ENCODE peak calls at places on chromosomes 12 and 14, in nine cellular contexts. O is endothelial cell; A is mesothelial cell of epicardium; M is CD4-positive, alpha-beta T cell; J is A549; S is astrocyte of the spinal cord; B is RWPE1; X is neural progenitor cell; D is cardiac fibroblast. F is an unnamed sample.

GRCh38 chr12:1811281-1811947 is 9.0 kb upstream of the LRTM2 start:
- DNase-seq in X (no peak), J (no peak), O (no peak), D (peak), S (peak), B (no peak), A (no peak), M (peak), F (no peak)

GRCh38 chr12:2251485-2252179 is 198.8 kb downstream of the CACNA1C start:
- DNase-seq in X (no peak), O (no peak), A (no peak), J (no peak), S (peak), B (no peak), D (no peak), M (no peak), F (no peak)

GRCh38 chr12:12791756-12792346 is 6.4 kb downstream of the APOLD1 start:
- DNase-seq in M (no peak), B (no peak), J (peak), D (peak), X (no peak), S (peak), A (no peak), O (no peak), F (no peak)

GRCh38 chr12:712172-712863 is 40.1 kb upstream of the WNK1 start:
- DNase-seq in J (no peak), D (peak), A (no peak), M (no peak), S (peak), X (no peak), O (no peak), B (no peak), F (no peak)

GRCh38 chr12:42426733-42427132 is 100.8 kb downstream of the PPHLN1 start:
- DNase-seq in A (no peak), S (peak), O (no peak), M (no peak), B (peak), J (peak), X (peak), D (peak), F (no peak)

GRCh38 chr14:81221579-81222102 is 882 bp upstream of the GTF2A1 start:
- DNase-seq in D (no peak), O (peak), A (no peak), J (peak), X (no peak), B (no peak), S (no peak), M (no peak), F (no peak)

GRCh38 chr12:5258498-5258897 is 173.4 kb upstream of the NTF3 start:
- DNase-seq in M (no peak), S (peak), O (no peak), J (no peak), D (peak), X (no peak), B (no peak), A (no peak), F (no peak)

GRCh38 chr14:54738009-54738408 is 164.6 kb downstream of the GCH1 start:
- DNase-seq in B (no peak), J (no peak), O (no peak), M (no peak), D (no peak), X (no peak), S (no peak), A (no peak), F (no peak)

GRCh38 chr14:65206448-65207096 is 104.3 kb upstream of the MAX start:
- DNase-seq in B (peak), O (no peak), A (no peak), D (no peak), M (no peak), J (no peak), S (peak), X (no peak), F (no peak)

GRCh38 chr14:68716698-68717097 is 76.2 kb downstream of the ZFP36L1 start:
- DNase-seq in D (no peak), M (no peak), O (no peak), B (no peak), X (no peak), A (no peak), S (no peak), J (no peak), F (no peak)

GRCh38 chr12:81809113-81809777 is 50.1 kb upstream of the PPFIA2 start:
- DNase-seq in J (no peak), X (no peak), M (no peak), D (no peak), B (no peak), A (no peak), S (no peak), O (no peak), F (no peak)

GRCh38 chr12:95608252-95609033 is 57.2 kb upstream of the USP44 start:
- DNase-seq in B (peak), X (no peak), D (peak), O (no peak), A (no peak), S (peak), M (no peak), J (peak), F (no peak)

GRCh38 chr14:31895206-31895605 is 181.9 kb upstream of the ARHGAP5 start:
- DNase-seq in B (peak), S (peak), X (no peak), A (no peak), D (peak), J (no peak), O (no peak), M (no peak), F (no peak)

GRCh38 chr14:68655961-68656360 is 136.9 kb downstream of the ZFP36L1 start:
- DNase-seq in S (no peak), O (no peak), B (no peak), M (no peak), X (peak), A (no peak), J (peak), D (no peak), F (no peak)

GRCh38 chr12:95881331-95881955 is 22.7 kb downstream of the SNRPF start:
- DNase-seq in J (no peak), S (peak), B (no peak), X (no peak), O (no peak), D (no peak), M (no peak), A (no peak), F (no peak)

GRCh38 chr12:27657296-27657695 is 39.0 kb upstream of the REP15 start:
- DNase-seq in M (no peak), O (no peak), X (no peak), B (no peak), S (no peak), D (no peak), J (no peak), A (no peak), F (no peak)

GRCh38 chr12:53298154-53298553 is 1.3 kb upstream of the MYG1 start:
- DNase-seq in M (no peak), J (no peak), X (no peak), A (no peak), O (no peak), S (peak), B (no peak), D (peak), F (no peak)

GRCh38 chr12:102480401-102480800 is at the start of gene IGF1:
- DNase-seq in O (peak), B (no peak), S (peak), D (peak), X (no peak), A (no peak), M (no peak), J (no peak), F (no peak)

GRCh38 chr14:84806627-84807026 is 723.3 kb upstream of the FLRT2 start:
- DNase-seq in S (peak), D (peak), A (no peak), J (no peak), O (no peak), X (no peak), B (peak), M (no peak), F (no peak)

GRCh38 chr12:88552672-88553079 is 27.6 kb downstream of the KITLG start:
- DNase-seq in M (no peak), A (no peak), B (no peak), D (peak), J (peak), X (no peak), S (peak), O (no peak), F (no peak)

GRCh38 chr12:109927622-109928021 is 27.5 kb downstream of the TCHP start:
- DNase-seq in D (peak), X (peak), A (no peak), J (peak), M (peak), O (peak), B (peak), S (no peak), F (peak)

GRCh38 chr12:8108808-8109398 is 14.5 kb upstream of the CLEC4A start:
- DNase-seq in D (peak), M (peak), S (peak), X (peak), A (peak), B (peak), J (peak), O (peak), F (peak)

GRCh38 chr12:96208346-96208745 is 14.2 kb downstream of the ELK3 start:
- DNase-seq in X (no peak), M (no peak), A (no peak), J (no peak), B (peak), D (peak), O (no peak), S (peak), F (no peak)

GRCh38 chr14:69749956-69750355 is 17.0 kb upstream of the SRSF5 start:
- DNase-seq in J (no peak), M (no peak), O (no peak), A (no peak), X (no peak), D (no peak), S (no peak), B (no peak), F (no peak)

GRCh38 chr14:28744126-28744525 is 22.5 kb upstream of the FOXG1 start:
- DNase-seq in X (no peak), J (no peak), S (no peak), B (peak), O (no peak), M (no peak), A (no peak), D (no peak), F (no peak)

GRCh38 chr12:25883026-25883928 is 75.2 kb upstream of the RASSF8 start:
- DNase-seq in J (no peak), A (no peak), S (no peak), B (no peak), X (no peak), O (no peak), D (no peak), M (no peak), F (no peak)

GRCh38 chr12:131604146-131604844 is 106.6 kb upstream of the SFSWAP start:
- DNase-seq in X (peak), A (no peak), D (no peak), O (no peak), S (no peak), M (peak), B (no peak), J (no peak), F (no peak)

GRCh38 chr14:72666610-72667009 is 227.3 kb downstream of the DPF3 start:
- DNase-seq in B (peak), A (no peak), J (peak), S (peak), O (no peak), D (peak), X (no peak), M (no peak), F (no peak)

GRCh38 chr14:69547701-69548348 is 26.8 kb downstream of the CCDC177 start:
- DNase-seq in J (no peak), X (peak), D (peak), M (no peak), S (peak), O (peak), A (peak), B (no peak), F (peak)

GRCh38 chr14:103124501-103125001 is 1.3 kb downstream of the TNFAIP2 start:
- DNase-seq in O (no peak), X (no peak), D (no peak), J (no peak), M (no peak), A (peak), B (no peak), S (no peak), F (no peak)

GRCh38 chr12:91630118-91630517 is 447.5 kb upstream of the DCN start:
- DNase-seq in O (no peak), S (no peak), B (no peak), D (no peak), X (no peak), A (no peak), M (no peak), J (no peak), F (no peak)

GRCh38 chr12:114684098-114684869 is at the start of gene TBX3:
- DNase-seq in M (no peak), X (peak), B (peak), O (peak), D (peak), A (peak), S (peak), J (peak), F (peak)

GRCh38 chr14:19800282-19801117 is 3.1 kb upstream of the OR4N2 start:
- DNase-seq in X (no peak), D (no peak), S (no peak), O (no peak), B (no peak), A (no peak), J (no peak), M (no peak), F (no peak)

GRCh38 chr14:64703393-64704144 is 655 bp upstream of the PLEKHG3 start:
- DNase-seq in O (peak), B (no peak), D (peak), A (no peak), J (no peak), X (peak), S (no peak), M (no peak), F (no peak)

DNA sequence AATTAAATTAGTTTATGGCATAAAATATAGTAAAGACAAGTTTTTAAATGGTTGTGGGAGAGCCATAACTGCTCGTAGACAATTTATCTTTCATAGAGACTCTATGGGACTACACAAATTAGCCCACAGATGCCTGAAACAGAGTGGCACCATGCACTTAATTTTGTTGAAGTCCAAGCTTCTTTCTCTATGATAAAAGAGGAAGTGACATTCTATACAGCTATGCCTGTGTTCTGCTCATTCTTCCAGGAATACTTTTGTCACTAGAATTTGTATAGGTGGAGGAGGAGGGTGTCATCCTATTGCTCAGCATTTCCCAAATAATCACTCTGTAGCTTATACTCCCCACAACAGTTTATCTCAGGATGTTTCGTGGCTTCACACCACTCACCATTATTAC is 43.7 kb upstream of the KICS2 start:
- DNase-seq in X (no peak), A (no peak), M (no peak), B (no peak), D (no peak), O (no peak), J (no peak), S (no peak), F (no peak)
- TF ChIP-seq CTCF in X (no peak), A (no peak), M (no peak), B (no peak), D (no peak), O (no peak), J (no peak), S (no peak), F (no peak)

GRCh38 chr12:123890536-123890902 is 82.1 kb downstream of the CCDC92 start:
- DNase-seq in A (no peak), S (no peak), M (no peak), O (no peak), D (no peak), B (no peak), J (no peak), X (no peak), F (no peak)

GRCh38 chr12:123892180-123892559 is 80.5 kb downstream of the CCDC92 start:
- DNase-seq in B (no peak), S (no peak), A (no peak), M (no peak), D (no peak), O (no peak), X (no peak), J (no peak), F (no peak)

GRCh38 chr12:123892853-123893252 is 79.8 kb downstream of the CCDC92 start:
- DNase-seq in J (no peak), S (no peak), M (no peak), D (no peak), O (no peak), X (no peak), B (no peak), A (no peak), F (no peak)

GRCh38 chr12:123891011-123891410 is 81.6 kb downstream of the CCDC92 start:
- DNase-seq in B (no peak), D (no peak), X (no peak), J (no peak), A (no peak), O (no peak), M (no peak), S (no peak), F (no peak)

GRCh38 chr12:123891516-123892179 is 81.0 kb downstream of the CCDC92 start:
- DNase-seq in A (no peak), B (no peak), S (peak), O (no peak), M (no peak), J (no peak), X (peak), D (no peak), F (no peak)
- TF ChIP-seq CTCF in A (no peak), B (no peak), S (peak), O (no peak), M (no peak), J (no peak), X (no peak), D (no peak), F (no peak)

GRCh38 chr12:103882861-103883596 is 42.0 kb upstream of the NT5DC3 start:
- DNase-seq in D (peak), B (no peak), M (no peak), J (no peak), O (no peak), A (no peak), X (no peak), S (no peak), F (no peak)

GRCh38 chr12:103887738-103888137 is 42.5 kb upstream of the HSP90B1 start:
- DNase-seq in D (no peak), M (no peak), J (no peak), A (no peak), O (no peak), B (no peak), X (no peak), S (no peak), F (no peak)

GRCh38 chr12:103881261-103881660 is 40.2 kb upstream of the NT5DC3 start:
- DNase-seq in D (no peak), A (no peak), B (no peak), X (no peak), S (no peak), M (no peak), J (no peak), O (no peak), F (no peak)

GRCh38 chr12:103886398-103886797 is 43.8 kb upstream of the HSP90B1 start:
- DNase-seq in D (no peak), O (no peak), B (no peak), J (no peak), S (no peak), X (no peak), M (no peak), A (no peak), F (no peak)

DNA sequence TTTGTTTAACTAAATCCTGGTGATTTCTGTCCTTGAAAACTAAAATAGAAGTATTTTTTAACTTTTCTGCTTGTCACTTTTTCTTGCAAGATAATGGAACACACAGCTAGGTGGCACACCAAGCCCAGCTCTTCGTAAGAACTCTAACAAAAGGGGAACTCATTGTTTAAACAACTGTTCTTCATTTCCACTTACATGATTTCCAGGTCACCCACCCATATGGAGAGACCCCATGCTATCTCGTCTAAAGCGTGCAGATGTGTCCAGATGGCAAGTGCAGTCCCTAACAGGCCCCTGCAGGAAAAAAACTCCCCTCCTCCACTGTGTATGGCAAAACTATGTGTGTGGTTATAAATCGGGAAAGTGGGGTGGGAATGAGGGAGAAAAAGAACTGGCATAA is 43.3 kb upstream of the NT5DC3 start:
- DNase-seq in J (peak), M (peak), A (no peak), X (peak), S (peak), O (no peak), D (peak), B (peak), F (no peak)
- TF ChIP-seq CTCF in J (peak), M (peak), A (no peak), X (peak), S (peak), O (no peak), D (peak), B (peak), F (no peak)

GRCh38 chr14:106789318-106789717 is 1262.9 kb downstream of the TMEM121 start:
- DNase-seq in B (no peak), S (no peak), O (no peak), J (no peak), X (no peak), D (no peak), A (no peak), M (no peak), F (no peak)
- TF ChIP-seq CTCF in B (no peak), S (no peak), O (no peak), J (no peak), X (no peak), D (no peak), A (no peak), M (no peak), F (no peak)

GRCh38 chr14:105013150-105013787 is 7.6 kb downstream of the CDCA4 start:
- DNase-seq in A (no peak), B (no peak), D (no peak), X (no peak), M (no peak), O (no peak), S (no peak), J (no peak), F (no peak)
- TF ChIP-seq CTCF in A (no peak), B (no peak), D (peak), X (no peak), M (no peak), O (no peak), S (no peak), J (no peak), F (no peak)

GRCh38 chr12:68335462-68335861 is 3.3 kb upstream of the MDM1 start:
- DNase-seq in A (no peak), D (no peak), J (no peak), S (no peak), O (no peak), X (no peak), M (no peak), B (no peak), F (no peak)

GRCh38 chr12:68331869-68332725 is at the start of gene MDM1:
- DNase-seq in M (peak), S (peak), J (peak), A (peak), D (peak), O (peak), X (peak), B (peak), F (peak)

GRCh38 chr12:68331500-68331868 is 678 bp downstream of the MDM1 start:
- DNase-seq in B (peak), J (no peak), D (no peak), M (no peak), X (no peak), O (no peak), S (no peak), A (no peak), F (no peak)

GRCh38 chr12:68332726-68333630 is 816 bp upstream of the MDM1 start:
- DNase-seq in X (no peak), J (no peak), A (no peak), D (no peak), S (no peak), M (no peak), B (no peak), O (no peak), F (no peak)

DNA sequence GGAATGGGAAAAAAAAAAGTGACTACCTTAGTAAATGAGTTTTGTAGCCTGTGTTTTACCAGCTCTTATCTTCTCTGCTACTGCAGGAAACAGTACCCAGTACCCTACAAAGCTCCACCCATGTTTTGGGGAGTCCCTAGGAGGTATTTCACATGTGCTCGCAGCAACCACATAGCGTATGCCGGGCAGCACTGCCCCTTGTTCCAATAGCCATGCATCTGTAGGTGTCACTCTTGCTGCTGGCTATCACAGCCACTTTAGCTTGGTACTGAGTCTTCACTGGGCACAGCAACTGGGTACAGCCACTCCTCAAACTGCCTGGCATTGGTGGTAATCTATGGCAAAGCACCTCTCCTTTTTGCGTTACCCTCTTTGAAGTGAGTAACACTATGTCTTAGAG is 2.0 kb upstream of the MDM1 start:
- DNase-seq in J (peak), B (no peak), S (no peak), X (peak), M (no peak), A (no peak), D (no peak), O (no peak), F (no peak)
- TF ChIP-seq CTCF in J (peak), B (no peak), S (peak), X (peak), M (no peak), A (no peak), D (no peak), O (no peak), F (no peak)

GRCh38 chr12:108129017-108129812 is at the start of gene WSCD2:
- DNase-seq in X (peak), B (peak), J (peak), D (no peak), S (peak), M (no peak), O (peak), A (peak), F (peak)
- TF ChIP-seq CTCF in X (peak), B (no peak), J (peak), D (no peak), S (peak), M (no peak), O (no peak), A (no peak), F (peak)

GRCh38 chr14:35140718-35141581 is 18.6 kb downstream of the PRORP start:
- DNase-seq in X (no peak), O (no peak), S (peak), D (no peak), B (peak), M (no peak), A (no peak), J (no peak), F (no peak)
- TF ChIP-seq CTCF in X (no peak), O (peak), S (peak), D (peak), B (peak), M (peak), A (no peak), J (peak), F (no peak)

GRCh38 chr12:106893451-106893850 is 62.3 kb upstream of the TMEM263 start:
- DNase-seq in M (no peak), D (no peak), S (no peak), X (no peak), J (peak), B (no peak), O (no peak), A (no peak), F (no peak)
- TF ChIP-seq CTCF in M (no peak), D (no peak), S (no peak), X (no peak), J (no peak), B (no peak), O (no peak), A (no peak), F (no peak)

F was measured in neural crest cell.